ENCODE peak calls at places on chromosomes 12 and 14, in nine cellular contexts. R is stimulated activated CD8-positive, alpha-beta memory T cell treated with anti-CD3 and anti-CD28 coated beads, Interleukin-15, amount 100 ng/mL, for 4 hours; F is HCEC 1CT; U is astrocyte of the spinal cord; G is sigmoid colon; N is progenitor cell of endocrine pancreas; J is pulmonary artery endothelial cell; P is effector memory CD4-positive, alpha-beta T cell; W is vagina. H is an unnamed sample.

GRCh38 chr12:60752589-60752988 is 1156.8 kb downstream of the SLC16A7 start:
- DNase-seq in R (no peak), F (no peak), U (no peak), G (no peak), N (no peak), J (no peak), P (no peak), W (no peak), H (no peak)

GRCh38 chr12:130064999-130065398 is 97.3 kb upstream of the FZD10 start:
- DNase-seq in R (no peak), F (no peak), U (no peak), G (no peak), N (no peak), J (no peak), P (no peak), W (no peak), H (no peak)

GRCh38 chr12:6288235-6288634 is 22.2 kb upstream of the PLEKHG6 start:
- DNase-seq in R (no peak), F (peak; percentile 84), U (peak; percentile 74), G (no peak), N (no peak), J (no peak), P (no peak), W (no peak), H (no peak)

GRCh38 chr12:18946106-18946505 is 183.4 kb upstream of the PLEKHA5 start:
- DNase-seq in R (no peak), F (no peak), U (no peak), G (no peak), N (no peak), J (no peak), P (no peak), W (no peak), H (no peak)

GRCh38 chr14:92726135-92726932 is 22.1 kb downstream of the LGMN start:
- DNase-seq in R (no peak), F (peak; percentile 97), U (peak; percentile 81), G (peak; percentile 83), N (no peak), J (peak; percentile 88), P (peak; percentile 7), W (no peak), H (no peak)

GRCh38 chr14:58643366-58643765 is 5.6 kb downstream of the DACT1 start:
- DNase-seq in R (no peak), F (no peak), U (no peak), G (no peak), N (no peak), J (no peak), P (no peak), W (no peak), H (no peak)

GRCh38 chr14:100900837-100901390 is 2.6 kb downstream of the RTL1 start:
- DNase-seq in R (no peak), F (no peak), U (no peak), G (peak; percentile 66), N (peak; percentile 52), J (no peak), P (no peak), W (no peak), H (peak; percentile 77)

GRCh38 chr12:96824074-96824837 is 82.8 kb upstream of the NEDD1 start:
- DNase-seq in R (no peak), F (no peak), U (no peak), G (no peak), N (no peak), J (no peak), P (no peak), W (no peak), H (no peak)

GRCh38 chr12:119229837-119230236 is 51.1 kb downstream of the HSPB8 start:
- DNase-seq in R (no peak), F (no peak), U (peak; percentile 6), G (no peak), N (peak; percentile 36), J (no peak), P (no peak), W (no peak), H (peak; percentile 41)

GRCh38 chr14:93132472-93133065 is 16.8 kb upstream of the ITPK1 start:
- DNase-seq in R (no peak), F (peak; percentile 56), U (peak; percentile 33), G (no peak), N (no peak), J (no peak), P (no peak), W (no peak), H (peak; percentile 26)

GRCh38 chr14:20681348-20682126 is 2.8 kb upstream of the RNASE4 start:
- DNase-seq in R (peak; percentile 69), F (peak; percentile 74), U (peak; percentile 93), G (peak; percentile 93), N (peak; percentile 83), J (peak; percentile 61), P (peak; percentile 80), W (peak; percentile 98), H (peak; percentile 61)

GRCh38 chr12:43637116-43637515 is 85.1 kb upstream of the ADAMTS20 start:
- DNase-seq in R (no peak), F (no peak), U (no peak), G (no peak), N (no peak), J (no peak), P (no peak), W (no peak), H (no peak)

GRCh38 chr12:108349245-108349644 is 10.1 kb upstream of the CMKLR1 start:
- DNase-seq in R (no peak), F (no peak), U (peak; percentile 56), G (no peak), N (no peak), J (no peak), P (no peak), W (no peak), H (no peak)

GRCh38 chr14:21136024-21136423 is 19.8 kb downstream of the OR5AU1 start:
- DNase-seq in R (no peak), F (peak; percentile 20), U (peak; percentile 11), G (no peak), N (no peak), J (no peak), P (no peak), W (no peak), H (peak; percentile 1)

GRCh38 chr12:102957339-102958050 is at the start of gene ASCL1:
- DNase-seq in R (no peak), F (no peak), U (no peak), G (no peak), N (no peak), J (no peak), P (no peak), W (no peak), H (peak; percentile 98)